ENCODE peak calls at places on chromosomes 5 and 9, in six cellular contexts. V is breast epithelium, Z is GM23338, F is ovary, H is adrenal gland, W is progenitor cell of endocrine pancreas. O is an unnamed sample.

GRCh38 chr5:109487753-109488420 is 78.1 kb upstream of the PJA2 start:
- DNase-seq in V (no peak), Z (no peak), F (no peak), H (no peak), W (no peak), O (no peak)

GRCh38 chr9:133782157-133783130 is 44.3 kb upstream of the SARDH start:
- DNase-seq in V (peak), Z (peak), F (peak), H (peak), W (peak), O (peak)

GRCh38 chr5:135457424-135458071 is 5.4 kb upstream of the TIFAB start:
- DNase-seq in V (peak), Z (peak), F (peak), H (peak), W (peak), O (peak)

GRCh38 chr9:12739014-12739413 is 35.8 kb upstream of the LURAP1L start:
- DNase-seq in V (no peak), Z (peak), F (no peak), H (no peak), W (no peak), O (no peak)

GRCh38 chr9:72158680-72159079 is 9.4 kb downstream of the GDA start:
- DNase-seq in V (no peak), Z (no peak), F (no peak), H (no peak), W (no peak), O (no peak)

GRCh38 chr9:121294866-121295661 is 27.1 kb downstream of the GSN start:
- DNase-seq in V (peak), Z (no peak), F (peak), H (no peak), W (no peak), O (no peak)

GRCh38 chr5:2739360-2740050 is 12.0 kb downstream of the IRX2 start:
- DNase-seq in V (no peak), Z (peak), F (no peak), H (peak), W (no peak), O (no peak)

GRCh38 chr9:94740191-94740874 is 13.8 kb downstream of the AOPEP start:
- DNase-seq in V (no peak), Z (no peak), F (no peak), H (no peak), W (no peak), O (no peak)

GRCh38 chr9:106956971-106957370 is 94.0 kb downstream of the ZNF462 start:
- DNase-seq in V (no peak), Z (no peak), F (no peak), H (no peak), W (no peak), O (no peak)

GRCh38 chr5:151483176-151483575 is 35.8 kb downstream of the SLC36A1 start:
- DNase-seq in V (no peak), Z (peak), F (no peak), H (no peak), W (no peak), O (no peak)

GRCh38 chr5:2531318-2531717 is 220.2 kb downstream of the IRX2 start:
- DNase-seq in V (no peak), Z (no peak), F (no peak), H (no peak), W (no peak), O (no peak)

GRCh38 chr9:77453857-77454647 is 194.1 kb downstream of the GNA14 start:
- DNase-seq in V (no peak), Z (no peak), F (no peak), H (no peak), W (no peak), O (no peak)

GRCh38 chr9:125949247-125949646 is 202.1 kb downstream of the PBX3 start:
- DNase-seq in V (no peak), Z (peak), F (no peak), H (no peak), W (no peak), O (no peak)

GRCh38 chr5:76607353-76607871 is 15.8 kb downstream of the F2RL2 start:
- DNase-seq in V (no peak), Z (peak), F (no peak), H (no peak), W (no peak), O (no peak)

GRCh38 chr9:80498165-80498564 is 926.4 kb downstream of the TLE4 start:
- DNase-seq in V (no peak), Z (no peak), F (no peak), H (no peak), W (no peak), O (no peak)

GRCh38 chr5:14351086-14351661 is 208.0 kb downstream of the TRIO start:
- DNase-seq in V (no peak), Z (no peak), F (no peak), H (no peak), W (no peak), O (no peak)

GRCh38 chr5:124528838-124529237 is 217.6 kb downstream of the ZNF608 start:
- DNase-seq in V (no peak), Z (no peak), F (no peak), H (no peak), W (no peak), O (no peak)

GRCh38 chr5:147688965-147689364 is 93.6 kb downstream of the JAKMIP2 start:
- DNase-seq in V (no peak), Z (no peak), F (peak), H (peak), W (no peak), O (no peak)

GRCh38 chr5:158845941-158846340 is 253.8 kb downstream of the EBF1 start:
- DNase-seq in V (no peak), Z (no peak), F (no peak), H (no peak), W (no peak), O (no peak)

GRCh38 chr5:158841918-158842317 is 257.8 kb downstream of the EBF1 start:
- DNase-seq in V (no peak), Z (no peak), F (no peak), H (no peak), W (no peak), O (no peak)

GRCh38 chr5:158840193-158840592 is 259.5 kb downstream of the EBF1 start:
- DNase-seq in V (no peak), Z (no peak), F (no peak), H (no peak), W (no peak), O (no peak)

GRCh38 chr5:158841481-158841880 is 258.2 kb downstream of the EBF1 start:
- DNase-seq in V (no peak), Z (no peak), F (no peak), H (no peak), W (no peak), O (no peak)

DNA sequence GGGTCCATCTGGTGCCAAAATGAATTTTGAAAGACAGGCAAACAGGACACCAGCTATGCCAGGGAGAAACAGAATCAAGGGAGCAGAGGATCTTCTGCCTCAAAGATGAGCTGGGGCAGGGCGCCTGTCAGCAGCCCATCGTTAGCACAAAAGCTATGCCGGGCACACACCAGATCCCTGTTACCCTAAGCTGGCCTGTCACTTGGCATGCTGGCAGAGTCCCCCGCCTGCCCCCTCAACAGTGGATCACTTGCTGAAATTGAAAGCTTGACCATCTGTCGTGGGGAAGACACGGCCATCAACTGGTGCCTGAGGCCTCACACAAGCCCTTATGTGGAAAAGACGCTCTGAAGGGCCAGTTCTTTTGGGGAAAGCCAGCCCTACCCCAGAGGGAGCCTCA is 256.4 kb downstream of the EBF1 start:
- DNase-seq in V (no peak), Z (peak), F (no peak), H (no peak), W (no peak), O (no peak)
- TF ChIP-seq CTCF in V (no peak), Z (no peak), F (no peak), H (no peak), W (no peak), O (no peak)

DNA sequence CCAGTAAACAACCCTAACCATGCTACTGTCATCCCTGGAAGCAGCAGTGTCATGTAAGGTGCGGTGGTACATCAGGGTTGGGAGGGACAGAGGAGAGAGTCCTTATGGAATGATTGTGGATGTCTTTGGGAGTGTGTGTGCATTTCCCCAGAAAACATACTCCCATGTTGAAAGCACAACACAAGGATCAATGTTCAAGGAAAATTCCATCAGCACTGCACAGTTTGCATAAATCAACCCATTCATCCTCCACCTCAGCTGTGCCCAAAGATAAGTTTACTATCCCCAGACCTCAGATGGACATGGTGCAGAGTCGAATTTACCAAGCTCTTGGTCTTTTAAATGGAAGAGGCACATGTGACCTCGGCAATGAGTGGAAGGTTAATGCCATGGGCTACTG is 34.1 kb upstream of the FLT4 start:
- DNase-seq in V (no peak), Z (no peak), F (no peak), H (no peak), W (no peak), O (no peak)
- TF ChIP-seq CTCF in V (no peak), Z (no peak), F (no peak), H (no peak), W (no peak), O (no peak)

GRCh38 chr9:91760906-91761305 is 189.1 kb downstream of the ROR2 start:
- DNase-seq in V (no peak), Z (no peak), F (no peak), H (no peak), W (no peak), O (no peak)

GRCh38 chr9:91758491-91758981 is 191.5 kb downstream of the ROR2 start:
- DNase-seq in V (no peak), Z (peak), F (peak), H (peak), W (peak), O (no peak)

GRCh38 chr9:91757802-91758201 is 192.2 kb downstream of the ROR2 start:
- DNase-seq in V (no peak), Z (no peak), F (no peak), H (no peak), W (no peak), O (no peak)

GRCh38 chr9:91764661-91765060 is 185.4 kb downstream of the ROR2 start:
- DNase-seq in V (no peak), Z (no peak), F (no peak), H (no peak), W (no peak), O (no peak)

GRCh38 chr9:91761362-91761761 is 188.7 kb downstream of the ROR2 start:
- DNase-seq in V (no peak), Z (no peak), F (no peak), H (no peak), W (no peak), O (no peak)
- TF ChIP-seq CTCF in V (no peak), Z (peak), F (no peak), H (no peak), W (no peak), O (no peak)

GRCh38 chr5:82107277-82107676 is 135.5 kb downstream of the ATG10 start:
- DNase-seq in V (no peak), Z (peak), F (no peak), H (no peak), W (no peak), O (no peak)
- TF ChIP-seq CTCF in V (no peak), Z (peak), F (peak), H (peak), W (peak), O (peak)

O was measured in D721Med.